ENCODE peak calls at places on chromosomes 1 and 21, in seven cellular contexts. M is fibroblast of lung, W is GM23248, D is mammary epithelial cell, S is endothelial cell of umbilical vein, G is hepatocyte, Q is H1. R is an unnamed sample.

GRCh38 chr1:39395357-39395831 is 96.0 kb upstream of the BMP8A start:
- DNase-seq in M (peak; percentile 74), W (peak; percentile 82), D (peak; percentile 85), S (peak; percentile 92), G (peak; percentile 27), Q (no peak), R (no peak)

GRCh38 chr1:233368106-233368783 is 40.7 kb downstream of the MAP3K21 start:
- DNase-seq in M (peak; percentile 50), W (peak; percentile 48), D (no peak), S (no peak), G (no peak), Q (no peak), R (no peak)

GRCh38 chr1:32780628-32781267 is 36.4 kb downstream of the YARS1 start:
- DNase-seq in M (no peak), W (no peak), D (peak; percentile 80), S (no peak), G (no peak), Q (no peak), R (no peak)

GRCh38 chr21:34880401-34880800 is 168.7 kb downstream of the RUNX1 start:
- DNase-seq in M (no peak), W (no peak), D (no peak), S (no peak), G (no peak), Q (no peak), R (no peak)

GRCh38 chr1:101112051-101112770 is 86.6 kb upstream of the DPH5 start:
- DNase-seq in M (no peak), W (no peak), D (no peak), S (peak; percentile 93), G (no peak), Q (no peak), R (no peak)

GRCh38 chr1:180175806-180176205 is 21.1 kb downstream of the QSOX1 start:
- DNase-seq in M (no peak), W (no peak), D (no peak), S (no peak), G (no peak), Q (no peak), R (no peak)

GRCh38 chr1:31154632-31155215 is 85.0 kb downstream of the NKAIN1 start:
- DNase-seq in M (peak; percentile 70), W (peak; percentile 89), D (peak; percentile 92), S (peak; percentile 40), G (peak; percentile 95), Q (peak; percentile 46), R (no peak)

GRCh38 chr1:244305776-244306341 is 145.8 kb downstream of the ADSS2 start:
- DNase-seq in M (no peak), W (no peak), D (no peak), S (no peak), G (no peak), Q (no peak), R (no peak)

GRCh38 chr1:225362805-225363204 is 65.0 kb downstream of the LBR start:
- DNase-seq in M (no peak), W (no peak), D (no peak), S (no peak), G (no peak), Q (no peak), R (no peak)

GRCh38 chr1:162233937-162234336 is 142.7 kb downstream of the SPATA46 start:
- DNase-seq in M (no peak), W (no peak), D (no peak), S (no peak), G (no peak), Q (no peak), R (no peak)

GRCh38 chr1:26363549-26364448 is 8.8 kb downstream of the ZNF683 start:
- DNase-seq in M (peak; percentile 75), W (peak; percentile 88), D (peak; percentile 56), S (peak; percentile 67), G (peak; percentile 93), Q (peak; percentile 50), R (peak; percentile 30)

GRCh38 chr1:190175320-190175719 is 302.3 kb downstream of the BRINP3 start:
- DNase-seq in M (peak; percentile 66), W (no peak), D (no peak), S (no peak), G (no peak), Q (no peak), R (no peak)

GRCh38 chr1:5980314-5981008 is 11.8 kb downstream of the NPHP4 start:
- DNase-seq in M (peak; percentile 11), W (peak; percentile 70), D (no peak), S (no peak), G (peak; percentile 74), Q (peak; percentile 66), R (no peak)

GRCh38 chr1:113654883-113655282 is 104.4 kb downstream of the PHTF1 start:
- DNase-seq in M (no peak), W (no peak), D (no peak), S (no peak), G (no peak), Q (no peak), R (no peak)

GRCh38 chr1:109116286-109116685 is 2.4 kb downstream of the ELAPOR1 start:
- DNase-seq in M (no peak), W (no peak), D (no peak), S (no peak), G (no peak), Q (no peak), R (no peak)

GRCh38 chr1:90710579-90711536 is 6.2 kb downstream of the BARHL2 start:
- DNase-seq in M (no peak), W (no peak), D (no peak), S (no peak), G (no peak), Q (no peak), R (no peak)
- TF ChIP-seq EZH2 in M (peak; percentile 81), W (peak; percentile 64), D (peak; percentile 88), S (peak; percentile 84), G (peak; percentile 97), Q (peak; percentile 85), R (no peak)

GRCh38 chr1:184840596-184840995 is 85.9 kb upstream of the EDEM3 start:
- DNase-seq in M (no peak), W (no peak), D (no peak), S (no peak), G (no peak), Q (no peak), R (no peak)

GRCh38 chr1:184838374-184838995 is 83.8 kb upstream of the EDEM3 start:
- DNase-seq in M (peak; percentile 90), W (peak; percentile 99), D (peak; percentile 95), S (no peak), G (peak; percentile 62), Q (no peak), R (peak; percentile 70)

GRCh38 chr1:184836081-184836480 is 81.4 kb upstream of the EDEM3 start:
- DNase-seq in M (no peak), W (no peak), D (no peak), S (no peak), G (no peak), Q (no peak), R (no peak)

GRCh38 chr1:184832517-184832916 is 77.9 kb upstream of the EDEM3 start:
- DNase-seq in M (no peak), W (no peak), D (no peak), S (no peak), G (no peak), Q (no peak), R (no peak)

GRCh38 chr1:184836934-184837698 is 82.5 kb upstream of the EDEM3 start:
- DNase-seq in M (no peak), W (no peak), D (no peak), S (no peak), G (peak; percentile 9), Q (no peak), R (no peak)
- TF ChIP-seq EZH2 in M (no peak), W (no peak), D (no peak), S (no peak), G (no peak), Q (no peak), R (no peak)

DNA sequence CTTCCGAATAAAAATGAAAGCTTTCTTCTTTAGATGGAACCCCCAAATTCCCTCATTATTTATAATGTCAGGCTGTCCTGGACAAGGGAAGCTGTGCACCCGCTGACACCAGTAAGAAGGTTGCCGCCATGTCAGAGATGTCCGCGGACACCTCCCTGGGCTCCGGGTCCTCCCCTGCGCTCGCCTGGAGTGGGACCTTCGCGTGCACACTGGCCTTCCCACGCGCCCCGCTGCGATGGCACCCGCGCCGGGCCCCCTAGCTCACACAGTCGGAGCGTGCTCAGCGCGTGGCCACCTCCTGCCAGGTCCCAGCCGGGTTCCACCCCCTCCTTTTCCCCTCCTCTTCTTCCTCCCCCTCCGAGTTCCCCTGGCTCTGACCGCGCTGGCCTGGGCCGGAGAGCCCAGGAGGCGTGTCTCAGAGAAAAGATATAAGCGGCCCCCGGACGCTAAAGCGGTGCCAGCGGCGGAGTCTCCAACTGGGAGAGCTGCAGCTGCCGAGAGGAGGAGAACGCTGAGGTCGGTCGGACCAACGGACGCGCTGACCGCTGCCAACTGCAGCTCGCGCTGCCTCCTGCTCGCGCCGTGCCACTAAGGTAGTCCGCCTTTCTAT is at the start of gene G0S2:
- DNase-seq in M (peak; percentile 87), W (peak; percentile 64), D (no peak), S (no peak), G (peak; percentile 70), Q (no peak), R (no peak)
- TF ChIP-seq EZH2 in M (no peak), W (no peak), D (no peak), S (no peak), G (no peak), Q (no peak), R (no peak)

GRCh38 chr1:228007801-228008341 is 1.1 kb downstream of the WNT3A start:
- DNase-seq in M (no peak), W (no peak), D (no peak), S (no peak), G (no peak), Q (no peak), R (no peak)

GRCh38 chr1:228007054-228007800 is 429 bp downstream of the WNT3A start:
- DNase-seq in M (no peak), W (peak; percentile 31), D (peak; percentile 20), S (no peak), G (no peak), Q (no peak), R (no peak)

GRCh38 chr1:228009828-228010775 is 3.3 kb downstream of the WNT3A start:
- DNase-seq in M (no peak), W (no peak), D (no peak), S (no peak), G (no peak), Q (no peak), R (no peak)

GRCh38 chr1:228009116-228009827 is 2.5 kb downstream of the WNT3A start:
- DNase-seq in M (no peak), W (no peak), D (no peak), S (no peak), G (no peak), Q (no peak), R (no peak)

GRCh38 chr1:228008391-228009115 is 1.8 kb downstream of the WNT3A start:
- DNase-seq in M (no peak), W (no peak), D (no peak), S (no peak), G (no peak), Q (no peak), R (no peak)
- TF ChIP-seq EZH2 in M (no peak), W (peak; percentile 32), D (no peak), S (no peak), G (peak; percentile 26), Q (peak; percentile 50), R (no peak)

R was measured in SK-N-MC.